ENCODE peak calls at places on chromosomes 7 and 10, in seven cellular contexts. F, M, A, R, S, H and Z are unnamed samples.

GRCh38 chr10:78907458-78908211 is 161.1 kb upstream of the ZMIZ1 start:
- DNase-seq in A (no peak), S (peak), R (peak), H (peak), F (peak), M (no peak), Z (no peak)

GRCh38 chr10:63760708-63761047 is 239.5 kb downstream of the REEP3 start:
- DNase-seq in F (no peak), A (no peak), H (no peak), M (no peak), S (no peak), R (no peak), Z (no peak)

GRCh38 chr7:1842321-1843221 is 172.5 kb downstream of the ELFN1 start:
- DNase-seq in H (peak), M (peak), A (peak), R (peak), F (peak), S (no peak), Z (no peak)

GRCh38 chr7:1324028-1324900 is 91.6 kb downstream of the UNCX start:
- DNase-seq in F (no peak), H (no peak), S (no peak), R (no peak), A (no peak), M (no peak), Z (no peak)

GRCh38 chr7:151276651-151277590 is 28.4 kb upstream of the SMARCD3 start:
- DNase-seq in S (peak), A (peak), F (peak), R (peak), H (peak), M (peak), Z (no peak)

GRCh38 chr7:55515569-55516279 is 56.6 kb downstream of the VOPP1 start:
- DNase-seq in H (no peak), M (no peak), F (no peak), A (no peak), R (no peak), S (no peak), Z (no peak)

GRCh38 chr7:140512317-140513000 is 33.2 kb upstream of the MKRN1 start:
- DNase-seq in H (no peak), R (no peak), M (peak), S (peak), A (peak), F (no peak), Z (no peak)

GRCh38 chr7:7595451-7595850 is 28.8 kb downstream of the MIOS start:
- DNase-seq in F (no peak), M (no peak), R (no peak), H (no peak), S (no peak), A (no peak), Z (no peak)

GRCh38 chr10:102645388-102645740 is 1.1 kb downstream of the TRIM8 start:
- DNase-seq in R (no peak), F (peak), H (peak), M (peak), A (peak), S (peak), Z (no peak)

GRCh38 chr10:69757553-69758309 is 44.0 kb upstream of the COL13A1 start:
- DNase-seq in R (no peak), F (no peak), S (peak), A (no peak), M (peak), H (no peak), Z (no peak)

GRCh38 chr7:90982228-90982627 is 282.0 kb upstream of the FZD1 start:
- DNase-seq in H (no peak), S (no peak), F (no peak), M (no peak), A (no peak), R (no peak), Z (no peak)

GRCh38 chr10:70791390-70792039 is 6.3 kb upstream of the TBATA start:
- DNase-seq in S (no peak), A (no peak), F (no peak), R (no peak), M (no peak), H (no peak), Z (no peak)

GRCh38 chr7:137130751-137131158 is 212.8 kb downstream of the PTN start:
- DNase-seq in R (no peak), M (no peak), S (no peak), H (no peak), F (no peak), A (no peak), Z (no peak)

GRCh38 chr10:99329891-99330674 is 927 bp downstream of the CNNM1 start:
- DNase-seq in M (no peak), S (peak), R (peak), H (no peak), F (peak), A (no peak), Z (no peak)

GRCh38 chr10:14528450-14528849 is 197.7 kb upstream of the FRMD4A start:
- DNase-seq in A (no peak), M (no peak), R (no peak), F (no peak), S (no peak), H (no peak), Z (no peak)

GRCh38 chr10:80144302-80145131 is 12.0 kb downstream of the PLAC9 start:
- DNase-seq in S (peak), M (no peak), H (peak), A (peak), F (peak), R (no peak), Z (no peak)

GRCh38 chr7:18653381-18654155 is 158.0 kb downstream of the HDAC9 start:
- DNase-seq in M (no peak), F (no peak), A (no peak), R (no peak), H (no peak), S (no peak), Z (no peak)

GRCh38 chr10:108877130-108877529 is 1046.2 kb downstream of the XPNPEP1 start:
- DNase-seq in R (no peak), A (no peak), F (no peak), H (no peak), M (no peak), S (no peak), Z (peak)

GRCh38 chr10:98577578-98577977 is 130.8 kb upstream of the HPS1 start:
- DNase-seq in R (no peak), F (no peak), H (no peak), S (no peak), M (no peak), A (no peak), Z (no peak)

GRCh38 chr7:134787720-134788119 is 8.3 kb downstream of the CALD1 start:
- DNase-seq in R (no peak), H (no peak), A (no peak), S (no peak), F (no peak), M (no peak), Z (no peak)

GRCh38 chr7:158740657-158741293 is 36.2 kb upstream of the NCAPG2 start:
- DNase-seq in F (no peak), R (no peak), A (no peak), H (no peak), S (no peak), M (no peak), Z (no peak)

GRCh38 chr10:124637091-124637700 is 107.0 kb downstream of the FAM53B start:
- DNase-seq in A (no peak), R (no peak), M (no peak), F (no peak), S (no peak), H (no peak), Z (no peak)

GRCh38 chr7:4825081-4825480 is 36.7 kb downstream of the PAPOLB start:
- DNase-seq in H (no peak), S (no peak), F (no peak), A (no peak), R (no peak), M (no peak), Z (no peak)

GRCh38 chr10:23448802-23449570 is 10.1 kb downstream of the OTUD1 start:
- DNase-seq in F (no peak), R (no peak), A (no peak), M (no peak), H (no peak), S (no peak), Z (no peak)

GRCh38 chr7:150971242-150972048 is 6.7 kb downstream of the KCNH2 start:
- DNase-seq in A (no peak), S (no peak), H (no peak), F (no peak), M (peak), R (peak), Z (no peak)

GRCh38 chr7:7051221-7051877 is 131.0 kb upstream of the C1GALT1 start:
- DNase-seq in M (no peak), A (peak), R (no peak), F (no peak), H (no peak), S (no peak), Z (no peak)

GRCh38 chr7:12291870-12292269 is 80.8 kb downstream of the TMEM106B start:
- DNase-seq in R (no peak), H (no peak), M (no peak), F (no peak), A (no peak), S (no peak), Z (no peak)

GRCh38 chr7:98917331-98917730 is 39.0 kb downstream of the TRRAP start:
- DNase-seq in A (no peak), M (no peak), F (no peak), R (no peak), H (no peak), S (no peak), Z (no peak)

GRCh38 chr7:98921608-98922372 is 43.5 kb downstream of the TRRAP start:
- DNase-seq in A (no peak), R (peak), S (no peak), F (peak), H (no peak), M (no peak), Z (no peak)

GRCh38 chr7:98923512-98923911 is 45.2 kb downstream of the TRRAP start:
- DNase-seq in H (no peak), M (no peak), F (no peak), S (no peak), A (no peak), R (no peak), Z (no peak)

GRCh38 chr7:98927125-98927524 is 48.8 kb downstream of the TRRAP start:
- DNase-seq in H (no peak), S (no peak), M (no peak), R (no peak), F (no peak), A (no peak), Z (no peak)

GRCh38 chr7:98922392-98923107 is 44.2 kb downstream of the TRRAP start:
- DNase-seq in R (no peak), A (no peak), M (no peak), H (no peak), F (no peak), S (peak), Z (no peak)
- TF ChIP-seq CTCF in R (no peak), A (no peak), M (no peak), H (peak), F (no peak), S (no peak), Z (no peak)

GRCh38 chr7:45108863-45109262 is 2.6 kb downstream of the TBRG4 start:
- DNase-seq in S (no peak), R (no peak), F (peak), H (no peak), M (no peak), A (no peak), Z (no peak)

GRCh38 chr7:45106820-45107219 is 4.7 kb downstream of the TBRG4 start:
- DNase-seq in S (no peak), M (no peak), A (no peak), H (no peak), R (no peak), F (peak), Z (no peak)

GRCh38 chr7:45104844-45105587 is 6.5 kb downstream of the TBRG4 start:
- DNase-seq in F (peak), A (no peak), M (no peak), R (no peak), S (no peak), H (no peak), Z (no peak)

GRCh38 chr7:45105588-45106188 is 5.8 kb downstream of the TBRG4 start:
- DNase-seq in H (no peak), A (no peak), F (peak), R (no peak), M (no peak), S (no peak), Z (no peak)

DNA sequence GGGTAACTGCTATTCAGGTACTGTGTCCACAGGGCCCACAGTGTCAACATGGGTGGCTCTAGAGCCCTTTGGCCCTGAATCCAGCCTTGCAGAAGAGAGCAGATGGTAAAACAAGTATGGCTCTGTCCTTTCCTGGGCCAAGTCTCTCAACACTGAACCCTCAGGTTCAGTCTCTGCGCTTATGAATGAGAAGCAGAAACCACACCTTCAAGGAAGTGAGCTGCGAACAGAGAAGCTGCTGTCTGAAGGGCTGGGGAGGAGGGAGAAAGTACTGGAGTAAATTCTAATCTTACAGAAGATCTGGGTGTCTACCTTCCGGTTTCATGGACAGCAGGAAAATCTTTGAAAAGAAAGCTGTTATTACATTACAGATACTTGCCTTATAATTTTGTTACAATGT is 4.1 kb downstream of the TBRG4 start:
- DNase-seq in A (no peak), F (no peak), R (no peak), S (no peak), M (no peak), H (no peak), Z (no peak)
- TF ChIP-seq CTCF in A (no peak), F (no peak), R (no peak), S (no peak), M (no peak), H (no peak), Z (no peak)

GRCh38 chr10:3467052-3467906 is 294.7 kb upstream of the PITRM1 start:
- DNase-seq in F (peak), A (peak), R (peak), H (no peak), S (peak), M (peak), Z (peak)
- TF ChIP-seq CTCF in F (peak), A (peak), R (peak), H (no peak), S (no peak), M (peak), Z (peak)

GRCh38 chr7:88357794-88358533 is 51.3 kb upstream of the STEAP4 start:
- DNase-seq in S (no peak), A (no peak), H (no peak), M (no peak), R (no peak), F (no peak), Z (no peak)

GRCh38 chr7:88354999-88355398 is 48.3 kb upstream of the STEAP4 start:
- DNase-seq in A (no peak), M (no peak), S (no peak), H (no peak), F (no peak), R (no peak), Z (no peak)

GRCh38 chr7:88358881-88359280 is 52.2 kb upstream of the STEAP4 start:
- DNase-seq in R (no peak), H (no peak), F (no peak), S (no peak), M (no peak), A (no peak), Z (no peak)

GRCh38 chr7:88358534-88358838 is 51.8 kb upstream of the STEAP4 start:
- DNase-seq in H (no peak), M (no peak), R (no peak), S (no peak), A (no peak), F (no peak), Z (no peak)

GRCh38 chr7:88357295-88357694 is 50.6 kb upstream of the STEAP4 start:
- DNase-seq in M (peak), S (peak), H (peak), A (no peak), F (peak), R (no peak), Z (no peak)
- TF ChIP-seq CTCF in M (peak), S (no peak), H (no peak), A (no peak), F (peak), R (peak), Z (no peak)